ENCODE peak calls at places on chromosomes 5 and 9, in seven cellular contexts. U, D, E, H, C, L and A are unnamed samples.

GRCh38 chr9:135086597-135087488 is 625 bp upstream of the OLFM1 start:
- DNase-seq in U (no peak), D (no peak), E (no peak), H (no peak), C (no peak), L (no peak), A (no peak)

GRCh38 chr5:56412601-56413379 is 179.7 kb upstream of the ANKRD55 start:
- DNase-seq in U (no peak), D (no peak), E (no peak), H (no peak), C (peak), L (no peak), A (no peak)

GRCh38 chr9:33750307-33750838 is 45.0 kb upstream of the PRSS3 start:
- DNase-seq in U (no peak), D (no peak), E (no peak), H (peak), C (no peak), L (no peak), A (no peak)

GRCh38 chr5:147685991-147686390 is 96.5 kb downstream of the JAKMIP2 start:
- DNase-seq in U (no peak), D (no peak), E (no peak), H (no peak), C (peak), L (no peak), A (peak)

GRCh38 chr9:33924978-33925797 is 108.2 kb downstream of the UBE2R2 start:
- DNase-seq in U (no peak), D (no peak), E (no peak), H (peak), C (peak), L (peak), A (no peak)

GRCh38 chr5:153552886-153553285 is 62.4 kb downstream of the GRIA1 start:
- DNase-seq in U (no peak), D (no peak), E (no peak), H (peak), C (no peak), L (no peak), A (peak)

GRCh38 chr9:33447404-33448158 is at the start of gene AQP3:
- DNase-seq in U (peak), D (peak), E (peak), H (peak), C (peak), L (peak), A (no peak)

GRCh38 chr9:79023134-79023577 is 548.6 kb upstream of the TLE4 start:
- DNase-seq in U (no peak), D (no peak), E (no peak), H (peak), C (no peak), L (no peak), A (peak)

GRCh38 chr9:136389396-136389795 is 10.6 kb downstream of the SNAPC4 start:
- DNase-seq in U (no peak), D (no peak), E (no peak), H (no peak), C (no peak), L (no peak), A (no peak)

GRCh38 chr5:78779771-78780616 is 131.4 kb upstream of the LHFPL2 start:
- DNase-seq in U (no peak), D (no peak), E (no peak), H (peak), C (no peak), L (no peak), A (peak)